ENCODE peak calls at places on chromosome 21, in five cellular contexts. J, F, Z, O and S are unnamed samples.

GRCh38 chr21:36454079-36454478 is 25.8 kb downstream of the CLDN14 start:
- DNase-seq in O (no peak), F (no peak), J (no peak), Z (no peak), S (no peak)

GRCh38 chr21:41961282-41961701 is 7.5 kb upstream of the C2CD2 start:
- DNase-seq in Z (no peak), J (no peak), F (no peak), O (no peak), S (no peak)

GRCh38 chr21:46509760-46510159 is 51.1 kb downstream of the DIP2A start:
- DNase-seq in J (no peak), Z (no peak), O (peak; percentile 70), F (no peak), S (no peak)

GRCh38 chr21:36661511-36662309 is 37.2 kb upstream of the SIM2 start:
- DNase-seq in J (no peak), F (peak; percentile 18), O (peak; percentile 66), Z (no peak), S (no peak)

GRCh38 chr21:37263827-37264226 is 3.3 kb downstream of the VPS26C start:
- DNase-seq in O (peak; percentile 87), J (no peak), Z (no peak), F (no peak), S (no peak)

GRCh38 chr21:32135401-32136363 is 143.2 kb downstream of the MIS18A start:
- DNase-seq in O (no peak), F (peak; percentile 21), J (no peak), Z (no peak), S (peak; percentile 86)

GRCh38 chr21:41566500-41567014 is 58.6 kb upstream of the TMPRSS2 start:
- DNase-seq in Z (no peak), O (no peak), F (no peak), J (no peak), S (no peak)

GRCh38 chr21:32448803-32449594 is 36.5 kb downstream of the EVA1C start:
- DNase-seq in Z (no peak), O (no peak), F (no peak), J (no peak), S (no peak)

GRCh38 chr21:42688841-42689371 is 35.5 kb downstream of the PDE9A start:
- DNase-seq in J (no peak), O (no peak), F (no peak), Z (no peak), S (no peak)

GRCh38 chr21:35217504-35218060 is 168.5 kb upstream of the RUNX1 start:
- DNase-seq in J (no peak), O (no peak), F (no peak), Z (no peak), S (no peak)

GRCh38 chr21:25638634-25639166 is 358 bp upstream of the JAM2 start:
- DNase-seq in J (no peak), F (no peak), Z (peak; percentile 13), O (no peak), S (no peak)

GRCh38 chr21:38979271-38980196 is 173.8 kb downstream of the ETS2 start:
- DNase-seq in Z (no peak), F (no peak), O (no peak), J (no peak), S (no peak)
- H3K4me1 ChIP-seq in Z (no peaks in the 10 kb centered on the region), F (peaks cover 6% of the 10 kb centered on the region), O (no peaks in the 10 kb centered on the region), J (peaks cover 3% of the 10 kb centered on the region), S (peaks cover 5% of the 10 kb centered on the region)

GRCh38 chr21:38818336-38818723 is 12.6 kb downstream of the ETS2 start:
- DNase-seq in F (no peak), Z (no peak), O (no peak), J (no peak), S (no peak)
- H3K4me1 ChIP-seq in F (peaks cover 33% of the 10 kb centered on the region), Z (no peaks in the 10 kb centered on the region), O (peaks cover 4% of the 10 kb centered on the region), J (peaks cover 30% of the 10 kb centered on the region), S (peaks cover 54% of the 10 kb centered on the region)

GRCh38 chr21:38476385-38476784 is 21.9 kb downstream of the ERG start:
- DNase-seq in F (no peak), Z (no peak), J (no peak), O (no peak), S (no peak)

GRCh38 chr21:38475519-38475918 is 22.8 kb downstream of the ERG start:
- DNase-seq in O (no peak), F (no peak), J (no peak), Z (no peak), S (no peak)

GRCh38 chr21:38472709-38473108 is 25.6 kb downstream of the ERG start:
- DNase-seq in Z (no peak), O (no peak), F (no peak), J (no peak), S (peak; percentile 89)

GRCh38 chr21:38474796-38475195 is 23.5 kb downstream of the ERG start:
- DNase-seq in O (no peak), J (no peak), Z (no peak), F (no peak), S (no peak)

GRCh38 chr21:38474124-38474523 is 24.2 kb downstream of the ERG start:
- DNase-seq in O (peak; percentile 15), F (no peak), Z (no peak), J (no peak), S (no peak)
- H3K4me1 ChIP-seq in O (no peaks in the 10 kb centered on the region), F (no peaks in the 10 kb centered on the region), Z (no peaks in the 10 kb centered on the region), J (peaks cover 37% of the 10 kb centered on the region), S (no peaks in the 10 kb centered on the region)

GRCh38 chr21:14438204-14438603 is 55.3 kb upstream of the HSPA13 start:
- DNase-seq in J (no peak), F (no peak), Z (no peak), O (peak; percentile 10), S (no peak)

GRCh38 chr21:14435423-14435822 is 52.5 kb upstream of the HSPA13 start:
- DNase-seq in Z (no peak), F (no peak), J (no peak), O (no peak), S (no peak)
- H3K4me1 ChIP-seq in Z (no peaks in the 10 kb centered on the region), F (no peaks in the 10 kb centered on the region), J (no peaks in the 10 kb centered on the region), O (no peaks in the 10 kb centered on the region), S (no peaks in the 10 kb centered on the region)

GRCh38 chr21:30044447-30045064 is 104.8 kb upstream of the GRIK1 start:
- DNase-seq in F (no peak), O (peak; percentile 2), J (no peak), Z (peak; percentile 25), S (no peak)

GRCh38 chr21:30042443-30042842 is 102.6 kb upstream of the GRIK1 start:
- DNase-seq in Z (peak; percentile 4), J (no peak), F (no peak), O (no peak), S (no peak)
- H3K4me1 ChIP-seq in Z (no peaks in the 10 kb centered on the region), J (no peaks in the 10 kb centered on the region), F (no peaks in the 10 kb centered on the region), O (no peaks in the 10 kb centered on the region), S (no peaks in the 10 kb centered on the region)